ENCODE peak calls at places on chromosomes 1 and 21, in four cellular contexts. M, N, Z and R are unnamed samples.
A peak's percentile ranks its signal among the peaks of the same experiment; 100 is the strongest.

GRCh38 chr21:46113497-46114176 is 15.7 kb downstream of the COL6A2 start:
- DNase-seq in M (no peak), N (no peak), Z (peak; percentile 45), R (no peak)

GRCh38 chr1:114668373-114668772 is 1.5 kb downstream of the DENND2C start:
- DNase-seq in M (no peak), N (no peak), Z (no peak), R (no peak)

GRCh38 chr1:228410671-228411070 is 4.0 kb upstream of the TRIM11 start:
- DNase-seq in M (no peak), N (no peak), Z (no peak), R (no peak)

GRCh38 chr1:193069748-193070394 is 10.5 kb downstream of the RO60 start:
- DNase-seq in M (peak; percentile 18), N (peak; percentile 40), Z (no peak), R (no peak)

GRCh38 chr1:55057956-55058298 is 18.6 kb downstream of the PCSK9 start:
- DNase-seq in M (no peak), N (no peak), Z (peak; percentile 60), R (no peak)

GRCh38 chr1:19654886-19655717 is 9.6 kb upstream of the HTR6 start:
- DNase-seq in M (no peak), N (no peak), Z (no peak), R (no peak)

GRCh38 chr1:40607921-40608320 is 57.6 kb downstream of the RIMS3 start:
- DNase-seq in M (no peak), N (no peak), Z (no peak), R (no peak)

GRCh38 chr1:110003747-110004428 is 19.3 kb downstream of the AHCYL1 start:
- DNase-seq in M (peak; percentile 98), N (peak; percentile 85), Z (no peak), R (peak; percentile 65)

GRCh38 chr1:150487763-150488115 is 520 bp downstream of the TARS2 start:
- DNase-seq in M (no peak), N (no peak), Z (peak; percentile 72), R (no peak)

GRCh38 chr1:8782001-8782620 is 35.3 kb downstream of the RERE start:
- DNase-seq in M (no peak), N (no peak), Z (no peak), R (no peak)

GRCh38 chr21:19010996-19011395 is 607.4 kb upstream of the TMPRSS15 start:
- DNase-seq in M (no peak), N (no peak), Z (no peak), R (no peak)

GRCh38 chr1:152111515-152111968 is 3.7 kb downstream of the TCHH start:
- DNase-seq in M (peak; percentile 50), N (no peak), Z (no peak), R (no peak)

GRCh38 chr1:220891221-220892085 is 12.2 kb downstream of the HLX start:
- DNase-seq in M (no peak), N (no peak), Z (no peak), R (no peak)

GRCh38 chr1:67359592-67359991 is 51.9 kb downstream of the IL12RB2 start:
- DNase-seq in M (no peak), N (no peak), Z (no peak), R (no peak)

GRCh38 chr21:30207252-30207579 is 8.7 kb downstream of the CLDN8 start:
- DNase-seq in M (no peak), N (no peak), Z (no peak), R (no peak)

GRCh38 chr1:11044849-11045427 is 2.1 kb downstream of the MASP2 start:
- DNase-seq in M (no peak), N (no peak), Z (peak; percentile 87), R (no peak)

GRCh38 chr1:30146448-30146847 is 576.9 kb downstream of the MATN1 start:
- DNase-seq in M (no peak), N (no peak), Z (no peak), R (no peak)

GRCh38 chr1:209154916-209155315 is 428.6 kb upstream of the CAMK1G start:
- DNase-seq in M (no peak), N (no peak), Z (no peak), R (no peak)

GRCh38 chr1:176619261-176619660 is 156.3 kb downstream of the PAPPA2 start:
- DNase-seq in M (no peak), N (no peak), Z (no peak), R (no peak)

GRCh38 chr1:162987866-162988265 is 81.3 kb upstream of the RGS4 start:
- DNase-seq in M (peak; percentile 49), N (peak; percentile 89), Z (no peak), R (no peak)

GRCh38 chr1:23593556-23594148 is 34.4 kb upstream of the ID3 start:
- DNase-seq in M (no peak), N (peak; percentile 66), Z (no peak), R (no peak)

GRCh38 chr1:90106271-90106670 is 111.4 kb downstream of the ZNF326 start:
- DNase-seq in M (no peak), N (no peak), Z (no peak), R (no peak)

GRCh38 chr1:20168547-20169491 is 17.1 kb upstream of the UBXN10 start:
- DNase-seq in M (no peak), N (no peak), Z (no peak), R (no peak)

GRCh38 chr1:6052543-6053205 is 7.0 kb downstream of the KCNAB2 start:
- DNase-seq in M (peak; percentile 74), N (peak; percentile 45), Z (no peak), R (peak; percentile 11)

GRCh38 chr1:216144661-216145450 is 278.4 kb downstream of the USH2A start:
- DNase-seq in M (no peak), N (no peak), Z (no peak), R (no peak)

GRCh38 chr1:245258271-245258920 is 103.6 kb downstream of the KIF26B start:
- DNase-seq in M (no peak), N (peak; percentile 43), Z (no peak), R (no peak)

GRCh38 chr21:31514598-31514997 is 144.9 kb upstream of the SOD1 start:
- DNase-seq in M (no peak), N (no peak), Z (no peak), R (no peak)